ENCODE peak calls at places on chromosomes 3 and 15, in nine cellular contexts. One of them, this sample, is unnamed.
A peak's percentile ranks its signal among the peaks of the same experiment; 100 is the strongest.

GRCh38 chr3:184388164-184388935 is 8.5 kb downstream of the CHRD start:
- DNase-seq in astrocyte of the cerebellum: no peak
- DNase-seq in astrocyte of the spinal cord: no peak
- DNase-seq in iris pigment epithelial cell: no peak
- DNase-seq in AG08396: no peak
- DNase-seq in psoas muscle: no peak
- DNase-seq in BJ: no peak
- DNase-seq in activated T-cell treated with anti-CD3 and anti-CD28 coated beads for 48 hours: no peak
- DNase-seq in cardiac muscle cell: no peak
- DNase-seq in this sample: no peak

GRCh38 chr3:41612853-41613252 is 349.1 kb downstream of the ULK4 start:
- DNase-seq in astrocyte of the cerebellum: no peak
- DNase-seq in astrocyte of the spinal cord: no peak
- DNase-seq in iris pigment epithelial cell: no peak
- DNase-seq in AG08396: no peak
- DNase-seq in psoas muscle: no peak
- DNase-seq in BJ: no peak
- DNase-seq in activated T-cell treated with anti-CD3 and anti-CD28 coated beads for 48 hours: no peak
- DNase-seq in cardiac muscle cell: no peak
- DNase-seq in this sample: no peak

GRCh38 chr15:48366574-48367312 is 35.5 kb downstream of the DUT start:
- DNase-seq in astrocyte of the cerebellum: no peak
- DNase-seq in astrocyte of the spinal cord: no peak
- DNase-seq in iris pigment epithelial cell: no peak
- DNase-seq in AG08396: no peak
- DNase-seq in psoas muscle: no peak
- DNase-seq in BJ: no peak
- DNase-seq in activated T-cell treated with anti-CD3 and anti-CD28 coated beads for 48 hours: no peak
- DNase-seq in cardiac muscle cell: no peak
- DNase-seq in this sample: no peak

GRCh38 chr15:92899910-92900711 is at the start of gene CHD2:
- DNase-seq in astrocyte of the cerebellum: peak; percentile 78
- DNase-seq in astrocyte of the spinal cord: peak; percentile 91
- DNase-seq in iris pigment epithelial cell: peak; percentile 89
- DNase-seq in AG08396: peak; percentile 70
- DNase-seq in psoas muscle: peak; percentile 73
- DNase-seq in BJ: no peak
- DNase-seq in activated T-cell treated with anti-CD3 and anti-CD28 coated beads for 48 hours: peak; percentile 55
- DNase-seq in cardiac muscle cell: peak; percentile 88
- DNase-seq in this sample: peak; percentile 81

GRCh38 chr15:43748376-43748775 is 2.1 kb downstream of the PDIA3 start:
- DNase-seq in astrocyte of the cerebellum: no peak
- DNase-seq in astrocyte of the spinal cord: peak; percentile 6
- DNase-seq in iris pigment epithelial cell: peak; percentile 15
- DNase-seq in AG08396: peak; percentile 25
- DNase-seq in psoas muscle: no peak
- DNase-seq in BJ: no peak
- DNase-seq in activated T-cell treated with anti-CD3 and anti-CD28 coated beads for 48 hours: no peak
- DNase-seq in cardiac muscle cell: no peak
- DNase-seq in this sample: no peak

GRCh38 chr15:68114356-68114755 is 60.2 kb downstream of the PIAS1 start:
- DNase-seq in astrocyte of the cerebellum: no peak
- DNase-seq in astrocyte of the spinal cord: peak; percentile 40
- DNase-seq in iris pigment epithelial cell: peak; percentile 61
- DNase-seq in AG08396: peak; percentile 9
- DNase-seq in psoas muscle: no peak
- DNase-seq in BJ: no peak
- DNase-seq in activated T-cell treated with anti-CD3 and anti-CD28 coated beads for 48 hours: no peak
- DNase-seq in cardiac muscle cell: no peak
- DNase-seq in this sample: no peak

GRCh38 chr3:127987309-127987995 is 64.8 kb upstream of the SEC61A1 start:
- DNase-seq in astrocyte of the cerebellum: no peak
- DNase-seq in astrocyte of the spinal cord: no peak
- DNase-seq in iris pigment epithelial cell: no peak
- DNase-seq in AG08396: no peak
- DNase-seq in psoas muscle: no peak
- DNase-seq in BJ: no peak
- DNase-seq in activated T-cell treated with anti-CD3 and anti-CD28 coated beads for 48 hours: no peak
- DNase-seq in cardiac muscle cell: no peak
- DNase-seq in this sample: no peak

GRCh38 chr3:69389520-69390248 is 3.8 kb upstream of the FRMD4B start:
- DNase-seq in astrocyte of the cerebellum: no peak
- DNase-seq in astrocyte of the spinal cord: no peak
- DNase-seq in iris pigment epithelial cell: no peak
- DNase-seq in AG08396: no peak
- DNase-seq in psoas muscle: no peak
- DNase-seq in BJ: no peak
- DNase-seq in activated T-cell treated with anti-CD3 and anti-CD28 coated beads for 48 hours: no peak
- DNase-seq in cardiac muscle cell: no peak
- DNase-seq in this sample: no peak

GRCh38 chr15:37361621-37362020 is 261.3 kb upstream of the MEIS2 start:
- DNase-seq in astrocyte of the cerebellum: no peak
- DNase-seq in astrocyte of the spinal cord: no peak
- DNase-seq in iris pigment epithelial cell: no peak
- DNase-seq in AG08396: no peak
- DNase-seq in psoas muscle: no peak
- DNase-seq in BJ: no peak
- DNase-seq in activated T-cell treated with anti-CD3 and anti-CD28 coated beads for 48 hours: no peak
- DNase-seq in cardiac muscle cell: no peak
- DNase-seq in this sample: no peak

GRCh38 chr3:14513566-14514322 is 26.4 kb downstream of the GRIP2 start:
- DNase-seq in astrocyte of the cerebellum: no peak
- DNase-seq in astrocyte of the spinal cord: no peak
- DNase-seq in iris pigment epithelial cell: no peak
- DNase-seq in AG08396: no peak
- DNase-seq in psoas muscle: peak; percentile 28
- DNase-seq in BJ: no peak
- DNase-seq in activated T-cell treated with anti-CD3 and anti-CD28 coated beads for 48 hours: no peak
- DNase-seq in cardiac muscle cell: no peak
- DNase-seq in this sample: peak; percentile 42

GRCh38 chr15:31480356-31481058 is 153.9 kb downstream of the KLF13 start:
- DNase-seq in astrocyte of the cerebellum: no peak
- DNase-seq in astrocyte of the spinal cord: no peak
- DNase-seq in iris pigment epithelial cell: no peak
- DNase-seq in AG08396: no peak
- DNase-seq in psoas muscle: no peak
- DNase-seq in BJ: no peak
- DNase-seq in activated T-cell treated with anti-CD3 and anti-CD28 coated beads for 48 hours: no peak
- DNase-seq in cardiac muscle cell: no peak
- DNase-seq in this sample: no peak

GRCh38 chr15:22949074-22949547 is 31.1 kb downstream of the CYFIP1 start:
- DNase-seq in astrocyte of the cerebellum: no peak
- DNase-seq in astrocyte of the spinal cord: peak; percentile 62
- DNase-seq in iris pigment epithelial cell: peak; percentile 23
- DNase-seq in AG08396: no peak
- DNase-seq in psoas muscle: peak; percentile 82
- DNase-seq in BJ: peak; percentile 4
- DNase-seq in activated T-cell treated with anti-CD3 and anti-CD28 coated beads for 48 hours: no peak
- DNase-seq in cardiac muscle cell: peak; percentile 26
- DNase-seq in this sample: peak; percentile 78

GRCh38 chr3:10395671-10396070 is 74.8 kb upstream of the SEC13 start:
- DNase-seq in astrocyte of the cerebellum: no peak
- DNase-seq in astrocyte of the spinal cord: no peak
- DNase-seq in iris pigment epithelial cell: no peak
- DNase-seq in AG08396: no peak
- DNase-seq in psoas muscle: peak; percentile 20
- DNase-seq in BJ: no peak
- DNase-seq in activated T-cell treated with anti-CD3 and anti-CD28 coated beads for 48 hours: no peak
- DNase-seq in cardiac muscle cell: no peak
- DNase-seq in this sample: no peak

GRCh38 chr15:85289677-85290365 is 90.6 kb upstream of the AKAP13 start:
- DNase-seq in astrocyte of the cerebellum: no peak
- DNase-seq in astrocyte of the spinal cord: peak; percentile 39
- DNase-seq in iris pigment epithelial cell: peak; percentile 23
- DNase-seq in AG08396: peak; percentile 70
- DNase-seq in psoas muscle: peak; percentile 72
- DNase-seq in BJ: no peak
- DNase-seq in activated T-cell treated with anti-CD3 and anti-CD28 coated beads for 48 hours: no peak
- DNase-seq in cardiac muscle cell: peak; percentile 59
- DNase-seq in this sample: no peak

GRCh38 chr3:140553591-140553990 is 124.3 kb upstream of the TRIM42 start:
- DNase-seq in astrocyte of the cerebellum: no peak
- DNase-seq in astrocyte of the spinal cord: no peak
- DNase-seq in iris pigment epithelial cell: no peak
- DNase-seq in AG08396: no peak
- DNase-seq in psoas muscle: no peak
- DNase-seq in BJ: no peak
- DNase-seq in activated T-cell treated with anti-CD3 and anti-CD28 coated beads for 48 hours: no peak
- DNase-seq in cardiac muscle cell: no peak
- DNase-seq in this sample: no peak

This sample was measured in sciatic nerve.